ENCODE peak calls at places on chromosomes 2 and 18, in five cellular contexts. Y, I, C, E and T are unnamed samples.

GRCh38 chr2:127590386-127591190 is 55.1 kb downstream of the MYO7B start:
- DNase-seq in Y (no peak), I (no peak), C (no peak), E (no peak), T (no peak)

GRCh38 chr2:128372621-128373341 is 54.1 kb upstream of the HS6ST1 start:
- DNase-seq in Y (no peak), I (no peak), C (no peak), E (no peak), T (no peak)

GRCh38 chr2:36414307-36414706 is 58.7 kb downstream of the CRIM1 start:
- DNase-seq in Y (no peak), I (no peak), C (no peak), E (no peak), T (no peak)

GRCh38 chr2:200471324-200471848 is 38.5 kb downstream of the KCTD18 start:
- DNase-seq in Y (peak; percentile 92), I (peak; percentile 68), C (peak; percentile 76), E (peak; percentile 71), T (peak; percentile 39)

GRCh38 chr2:206981739-206982336 is 42.5 kb downstream of the CPO start:
- DNase-seq in Y (peak; percentile 28), I (peak; percentile 82), C (peak; percentile 75), E (peak; percentile 68), T (peak; percentile 87)

GRCh38 chr2:170247333-170247732 is 69.4 kb downstream of the MYO3B start:
- DNase-seq in Y (no peak), I (no peak), C (no peak), E (no peak), T (no peak)

GRCh38 chr18:80067897-80068296 is 33.7 kb downstream of the RBFA start:
- DNase-seq in Y (no peak), I (no peak), C (no peak), E (no peak), T (no peak)

GRCh38 chr2:182187130-182187529 is 201.5 kb downstream of the PPP1R1C start:
- DNase-seq in Y (no peak), I (no peak), C (no peak), E (no peak), T (no peak)

GRCh38 chr2:138485019-138485418 is 16.6 kb upstream of the SPOPL start:
- DNase-seq in Y (no peak), I (peak; percentile 16), C (no peak), E (no peak), T (peak; percentile 24)

GRCh38 chr2:218393750-218394290 is 5.8 kb upstream of the CTDSP1 start:
- DNase-seq in Y (no peak), I (no peak), C (no peak), E (peak; percentile 6), T (no peak)

GRCh38 chr2:132038179-132038882 is 123.4 kb downstream of the ANKRD30BL start:
- DNase-seq in Y (peak; percentile 9), I (no peak), C (peak; percentile 72), E (peak; percentile 30), T (peak; percentile 27)

GRCh38 chr2:241128266-241128665 is 21.0 kb downstream of the PASK start:
- DNase-seq in Y (no peak), I (no peak), C (no peak), E (no peak), T (no peak)

GRCh38 chr2:85800576-85800975 is 46.8 kb downstream of the ATOH8 start:
- DNase-seq in Y (no peak), I (no peak), C (no peak), E (no peak), T (no peak)

GRCh38 chr18:49766646-49767045 is 46.7 kb downstream of the ACAA2 start:
- DNase-seq in Y (no peak), I (no peak), C (no peak), E (no peak), T (no peak)

GRCh38 chr18:48690494-48690893 is 151.7 kb downstream of the CTIF start:
- DNase-seq in Y (no peak), I (no peak), C (no peak), E (no peak), T (no peak)

GRCh38 chr2:136065384-136065783 is 52.6 kb downstream of the CXCR4 start:
- DNase-seq in Y (no peak), I (no peak), C (no peak), E (no peak), T (no peak)

GRCh38 chr2:124318913-124319312 is 293.8 kb downstream of the CNTNAP5 start:
- DNase-seq in Y (no peak), I (no peak), C (no peak), E (no peak), T (peak; percentile 0)

GRCh38 chr18:5294618-5295230 is 802 bp downstream of the ZBTB14 start:
- DNase-seq in Y (peak; percentile 72), I (peak; percentile 46), C (no peak), E (no peak), T (no peak)

GRCh38 chr2:203590496-203590895 is 55.4 kb upstream of the RAPH1 start:
- DNase-seq in Y (no peak), I (no peak), C (no peak), E (no peak), T (no peak)

GRCh38 chr2:222655406-222655747 is 515 bp downstream of the FARSB start:
- DNase-seq in Y (no peak), I (peak; percentile 13), C (peak; percentile 32), E (no peak), T (peak; percentile 74)

GRCh38 chr2:161243873-161244272 is 64.4 kb upstream of the PSMD14 start:
- DNase-seq in Y (no peak), I (no peak), C (no peak), E (no peak), T (no peak)

GRCh38 chr2:202109737-202110184 is 36.7 kb downstream of the KIAA2012 start:
- DNase-seq in Y (no peak), I (no peak), C (peak; percentile 19), E (no peak), T (peak; percentile 72)

GRCh38 chr2:190535119-190535439 is 557 bp upstream of the NEMP2 start:
- DNase-seq in Y (no peak), I (no peak), C (no peak), E (no peak), T (peak; percentile 48)

GRCh38 chr2:190535586-190535985 is 1.1 kb upstream of the NEMP2 start:
- DNase-seq in Y (no peak), I (no peak), C (no peak), E (no peak), T (peak; percentile 26)

GRCh38 chr2:190538201-190538600 is 3.7 kb upstream of the NEMP2 start:
- DNase-seq in Y (no peak), I (no peak), C (no peak), E (no peak), T (no peak)

GRCh38 chr2:190540048-190540447 is 5.5 kb upstream of the NEMP2 start:
- DNase-seq in Y (no peak), I (no peak), C (no peak), E (no peak), T (peak; percentile 25)

GRCh38 chr2:190537765-190538164 is 3.2 kb upstream of the NEMP2 start:
- DNase-seq in Y (no peak), I (peak; percentile 14), C (no peak), E (no peak), T (peak; percentile 42)
- H3K9me3 ChIP-seq in Y (no peaks in the 10 kb centered on the region), I (peaks cover 22% of the 10 kb centered on the region), C (peaks cover 22% of the 10 kb centered on the region), E (peaks cover 17% of the 10 kb centered on the region), T (peaks cover 5% of the 10 kb centered on the region)

GRCh38 chr2:17661460-17661859 is 92.2 kb downstream of the SMC6 start:
- DNase-seq in Y (no peak), I (no peak), C (no peak), E (no peak), T (peak; percentile 36)

GRCh38 chr2:17660219-17660618 is 93.4 kb downstream of the SMC6 start:
- DNase-seq in Y (no peak), I (no peak), C (no peak), E (no peak), T (no peak)

GRCh38 chr2:17662723-17663122 is 90.9 kb downstream of the SMC6 start:
- DNase-seq in Y (no peak), I (no peak), C (no peak), E (no peak), T (no peak)

GRCh38 chr2:17657759-17658158 is 95.9 kb downstream of the SMC6 start:
- DNase-seq in Y (no peak), I (no peak), C (no peak), E (no peak), T (no peak)

DNA sequence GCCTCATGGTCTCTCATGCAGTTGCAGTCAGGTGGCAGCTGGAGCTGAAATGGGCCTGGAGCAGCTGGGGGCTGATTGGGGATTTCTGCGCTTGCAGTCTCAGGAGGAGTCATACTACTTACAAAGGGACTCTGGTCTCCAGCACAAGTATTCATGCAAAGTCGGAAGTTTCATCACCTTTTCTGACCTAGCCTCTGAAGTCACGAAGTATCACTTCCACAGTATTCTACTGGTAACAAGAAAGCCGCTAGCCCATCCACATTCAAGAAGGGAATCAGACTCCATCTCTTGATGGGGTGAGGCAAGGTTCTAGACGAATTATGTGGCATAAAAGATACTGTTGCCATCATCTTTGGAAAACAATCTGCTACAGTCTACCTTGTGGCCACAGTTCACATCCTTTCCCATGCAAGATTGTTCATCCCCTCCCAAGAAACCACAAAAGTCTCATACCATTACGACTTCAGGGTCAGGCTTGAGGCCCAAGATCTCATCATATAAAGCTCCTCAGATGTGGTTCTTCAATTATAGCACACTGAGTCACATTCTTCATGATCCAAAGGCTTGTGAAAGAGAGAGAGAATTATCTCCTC is 95.3 kb downstream of the SMC6 start:
- DNase-seq in Y (no peak), I (no peak), C (no peak), E (no peak), T (peak; percentile 88)
- TF ChIP-seq EZH2phosphoT487 in Y (no peak), I (no peak), C (no peak), E (no peak), T (no peak)

GRCh38 chr2:174602741-174603140 is 5.1 kb upstream of the WIPF1 start:
- DNase-seq in Y (no peak), I (no peak), C (no peak), E (no peak), T (peak; percentile 37)
- H3F3A ChIP-seq in Y (peaks cover 13% of the 10 kb centered on the region), I (no peaks in the 10 kb centered on the region), C (no peaks in the 10 kb centered on the region), E (peaks cover 30% of the 10 kb centered on the region), T (peaks cover 25% of the 10 kb centered on the region)

GRCh38 chr18:8933714-8934284 is 168.7 kb upstream of the NDUFV2 start:
- DNase-seq in Y (no peak), I (peak; percentile 39), C (no peak), E (no peak), T (no peak)

GRCh38 chr18:8926464-8926863 is 176.0 kb upstream of the NDUFV2 start:
- DNase-seq in Y (no peak), I (no peak), C (no peak), E (no peak), T (no peak)

GRCh38 chr18:8932866-8933265 is 169.6 kb upstream of the NDUFV2 start:
- DNase-seq in Y (no peak), I (no peak), C (no peak), E (no peak), T (no peak)

GRCh38 chr18:8929381-8929780 is 173.1 kb upstream of the NDUFV2 start:
- DNase-seq in Y (no peak), I (no peak), C (no peak), E (no peak), T (peak; percentile 58)

DNA sequence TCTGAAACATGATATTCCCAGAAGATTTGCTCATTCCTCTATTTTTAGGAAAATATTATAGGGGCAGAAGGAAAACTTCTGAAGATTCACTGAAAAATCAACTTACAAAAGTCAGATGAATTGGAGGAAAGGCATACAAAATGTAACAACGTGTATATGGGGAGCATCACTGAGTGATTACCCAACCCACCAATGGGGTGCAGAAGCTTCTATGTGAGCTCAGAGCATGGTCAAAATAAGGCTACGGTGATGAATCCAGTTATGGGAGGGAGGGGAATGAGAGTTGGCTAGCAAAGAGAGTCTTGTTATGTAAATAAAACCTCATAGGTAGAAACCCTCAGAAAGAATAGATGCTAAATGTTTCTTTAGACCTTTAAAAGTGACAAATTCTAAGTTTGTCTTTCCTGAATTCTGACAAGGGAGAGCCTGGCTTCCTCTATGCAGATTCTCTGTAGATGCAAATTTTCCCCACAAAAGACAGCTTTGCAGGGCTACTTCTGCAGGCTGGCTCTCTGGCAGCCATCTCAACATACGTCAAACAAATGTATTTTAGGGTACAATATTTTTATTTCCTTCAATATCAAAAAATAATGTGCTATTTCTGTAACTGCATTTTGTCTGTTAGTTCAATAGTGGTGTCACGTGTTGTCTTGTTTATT is 171.4 kb upstream of the NDUFV2 start:
- DNase-seq in Y (no peak), I (no peak), C (no peak), E (no peak), T (no peak)
- H3K9me3 ChIP-seq in Y (no peaks in the 10 kb centered on the region), I (peaks cover 23% of the 10 kb centered on the region), C (no peaks in the 10 kb centered on the region), E (peaks cover 6% of the 10 kb centered on the region), T (no peaks in the 10 kb centered on the region)